ENCODE peak calls at places on chromosomes 2 and 18, in eight cellular contexts. I is cardiac muscle cell, O is fibroblast of lung, D is AG04449, E is BJ, X is breast epithelium, W is adrenal gland, F is suprapubic skin. H is an unnamed sample.

GRCh38 chr2:186595219-186595618 is 5.4 kb downstream of the ITGAV start:
- DNase-seq in I (peak; percentile 54), X (no peak), D (no peak), W (peak; percentile 87), F (no peak), E (no peak), O (peak; percentile 63), H (no peak)

GRCh38 chr2:12402440-12403139 is 314.1 kb upstream of the TRIB2 start:
- DNase-seq in E (no peak), X (no peak), W (no peak), O (no peak), I (no peak), D (no peak), F (no peak), H (no peak)

GRCh38 chr18:58541789-58542425 is 87.0 kb downstream of the ALPK2 start:
- DNase-seq in O (peak; percentile 95), W (no peak), E (peak; percentile 94), X (no peak), F (no peak), I (peak; percentile 92), D (peak; percentile 97), H (no peak)

GRCh38 chr2:108547606-108548005 is 13.3 kb downstream of the LIMS1 start:
- DNase-seq in X (no peak), O (no peak), E (no peak), I (no peak), F (no peak), W (no peak), D (no peak), H (no peak)

GRCh38 chr18:44290366-44290855 is 390.3 kb upstream of the SETBP1 start:
- DNase-seq in O (no peak), F (no peak), E (no peak), I (no peak), X (no peak), D (no peak), W (no peak), H (no peak)

GRCh38 chr2:207419331-207419730 is 110.4 kb upstream of the CREB1 start:
- DNase-seq in W (no peak), E (no peak), O (no peak), X (no peak), I (no peak), D (no peak), F (no peak), H (no peak)

GRCh38 chr18:31876707-31877106 is 66.2 kb downstream of the TRAPPC8 start:
- DNase-seq in F (no peak), O (no peak), X (no peak), E (no peak), W (no peak), I (no peak), D (no peak), H (no peak)

GRCh38 chr2:27485496-27485895 is 4.0 kb downstream of the IFT172 start:
- DNase-seq in O (no peak), I (no peak), W (no peak), X (no peak), D (no peak), F (no peak), E (no peak), H (no peak)

GRCh38 chr18:74951165-74951760 is 257.7 kb downstream of the PTGR3 start:
- DNase-seq in O (peak; percentile 98), F (no peak), D (peak; percentile 85), X (peak; percentile 68), I (peak; percentile 87), W (no peak), E (peak; percentile 45), H (no peak)

GRCh38 chr2:62478093-62478580 is 27.9 kb downstream of the TMEM17 start:
- DNase-seq in D (no peak), I (peak; percentile 52), X (no peak), F (no peak), O (no peak), W (no peak), E (no peak), H (no peak)

GRCh38 chr2:224645722-224646121 is 60.6 kb upstream of the CUL3 start:
- DNase-seq in O (no peak), X (no peak), F (no peak), W (no peak), D (no peak), I (no peak), E (no peak), H (no peak)

GRCh38 chr2:146734791-146735190 is 1110.0 kb upstream of the ACVR2A start:
- DNase-seq in D (no peak), O (no peak), X (no peak), F (no peak), W (no peak), E (no peak), I (no peak), H (no peak)

GRCh38 chr2:146730882-146731281 is 1113.9 kb upstream of the ACVR2A start:
- DNase-seq in X (no peak), I (peak; percentile 2), F (no peak), W (no peak), E (no peak), O (peak; percentile 55), D (no peak), H (no peak)

DNA sequence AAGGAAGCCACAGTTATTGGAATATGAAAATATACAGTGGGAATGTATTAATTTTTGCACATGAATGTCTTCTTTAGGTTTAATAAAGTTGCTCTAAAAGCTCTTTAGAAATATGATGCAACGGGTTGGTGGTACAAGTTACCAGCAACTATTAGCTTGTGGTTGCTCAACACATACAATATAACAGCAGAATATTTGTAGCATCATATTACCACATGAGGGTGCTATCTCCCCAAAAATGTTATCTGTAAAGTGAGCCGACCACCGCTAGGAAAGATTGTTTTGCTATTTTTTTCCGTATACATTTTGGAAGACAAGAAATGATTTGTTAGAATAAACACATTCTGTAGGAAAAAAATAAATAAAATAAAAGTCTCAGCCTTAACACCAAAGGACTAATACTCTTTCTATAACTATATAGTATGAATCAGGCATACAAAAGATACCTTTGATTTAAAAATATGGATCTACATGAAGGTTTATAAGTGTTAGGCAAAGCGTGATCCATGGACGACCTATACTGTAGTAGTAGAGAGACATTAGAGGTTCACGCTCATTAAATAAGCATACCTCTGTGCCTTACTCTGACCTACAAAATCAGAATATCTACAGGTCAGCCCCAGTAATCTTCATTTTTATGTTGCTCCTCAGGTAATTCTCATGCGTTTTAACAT is 1110.7 kb upstream of the ACVR2A start:
- DNase-seq in E (peak; percentile 1), F (no peak), X (no peak), D (no peak), I (peak; percentile 87), W (no peak), O (peak; percentile 90), H (no peak)
- TF ChIP-seq CTCF in E (peak; percentile 47), F (peak; percentile 46), X (peak; percentile 50), D (no peak), I (peak; percentile 49), W (peak; percentile 43), O (peak; percentile 53), H (peak; percentile 56)

DNA sequence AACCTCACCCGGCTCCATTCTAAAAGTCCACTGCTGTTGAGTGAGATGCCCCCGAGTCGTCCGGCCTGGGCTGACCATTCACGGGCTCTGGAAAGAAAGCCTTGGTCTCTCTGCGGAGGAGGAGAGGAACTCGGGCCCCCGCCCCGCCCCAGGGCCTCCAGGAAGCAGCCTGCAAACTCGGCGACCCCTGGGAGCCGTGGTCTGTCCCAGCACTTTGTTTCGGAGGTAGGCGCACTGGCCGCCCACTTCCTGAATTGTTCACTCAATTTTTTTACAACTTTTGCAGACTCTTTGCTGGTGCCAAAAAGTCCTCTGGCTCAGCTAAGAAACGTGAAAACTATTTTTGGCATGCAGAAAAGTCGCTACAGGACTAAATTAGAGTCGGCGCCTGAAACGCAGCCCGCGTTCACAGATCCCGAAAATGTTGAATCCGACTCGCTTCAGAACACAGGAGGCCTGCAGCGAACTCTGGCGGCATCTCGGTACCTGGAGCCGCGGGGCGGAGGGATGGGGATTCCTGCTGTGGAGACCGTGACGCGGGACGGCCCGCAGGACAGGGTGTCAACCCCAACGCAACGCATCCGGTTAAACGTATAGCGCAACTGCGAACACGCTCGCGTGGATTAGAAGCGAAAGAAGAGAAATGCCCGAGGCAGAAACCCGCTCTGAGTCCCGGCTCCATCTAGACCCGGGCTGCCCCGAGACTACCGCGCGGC is 1.5 kb downstream of the PXDN start:
- DNase-seq in E (peak; percentile 80), O (peak; percentile 91), W (no peak), D (no peak), F (peak; percentile 83), I (peak; percentile 96), X (peak; percentile 88), H (peak; percentile 80)
- TF ChIP-seq CTCF in E (peak; percentile 70), O (peak; percentile 50), W (no peak), D (peak; percentile 71), F (peak; percentile 23), I (peak; percentile 67), X (peak; percentile 33), H (no peak)

DNA sequence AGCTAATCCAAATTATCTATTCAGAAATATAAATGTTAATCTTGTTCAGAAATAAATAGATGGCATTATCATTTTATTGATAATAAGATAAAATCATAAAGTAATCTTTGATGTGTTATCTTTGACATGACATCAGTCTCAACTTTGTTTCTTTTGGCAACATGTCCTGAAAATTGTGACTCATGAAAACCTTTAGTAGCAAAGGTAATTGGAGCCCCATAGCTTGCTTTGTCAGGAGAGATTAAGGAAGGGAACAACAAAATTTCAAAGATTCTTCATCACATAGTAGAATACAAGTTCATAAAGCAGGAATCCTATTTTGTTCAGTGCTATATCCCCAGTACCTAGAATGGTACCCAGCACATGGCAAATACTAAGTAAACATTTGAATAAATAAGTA is 165.4 kb downstream of the KCNE4 start:
- DNase-seq in X (no peak), E (no peak), D (no peak), I (no peak), F (no peak), O (no peak), W (no peak), H (no peak)
- TF ChIP-seq CTCF in X (no peak), E (no peak), D (no peak), I (no peak), F (no peak), O (no peak), W (no peak), H (no peak)

GRCh38 chr2:232533944-232534710 is 5.4 kb upstream of the CHRNG start:
- DNase-seq in E (no peak), D (no peak), I (peak; percentile 59), X (no peak), O (no peak), F (no peak), W (no peak), H (no peak)
- TF ChIP-seq CTCF in E (no peak), D (no peak), I (no peak), X (no peak), O (no peak), F (no peak), W (no peak), H (no peak)

GRCh38 chr2:54084600-54084999 is 30.8 kb upstream of the ACYP2 start:
- DNase-seq in O (peak; percentile 39), X (no peak), F (no peak), W (no peak), E (no peak), D (no peak), I (peak; percentile 38), H (no peak)
- TF ChIP-seq CTCF in O (peak; percentile 42), X (no peak), F (no peak), W (peak; percentile 15), E (peak; percentile 45), D (peak; percentile 40), I (peak; percentile 37), H (no peak)

DNA sequence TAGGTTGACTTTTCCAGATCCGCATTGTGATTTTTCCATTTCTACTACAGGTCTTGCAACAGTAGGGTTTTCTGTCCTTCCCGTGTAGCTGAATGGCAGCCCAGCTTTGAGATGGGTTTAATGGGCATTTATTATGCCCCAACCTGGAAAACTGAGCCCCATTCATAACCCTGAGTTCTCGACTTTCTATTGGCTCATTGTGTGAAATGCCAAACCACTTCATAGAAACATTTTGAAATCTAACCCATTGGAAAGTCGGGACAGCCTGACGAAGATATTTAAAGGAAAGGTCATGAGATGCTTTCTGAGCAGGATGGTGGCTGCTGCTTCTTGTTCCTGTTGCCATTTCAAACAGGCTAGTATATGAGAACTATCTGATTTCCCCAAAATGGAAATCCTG is 203.5 kb downstream of the ZFP36L2 start:
- DNase-seq in W (no peak), I (no peak), F (no peak), X (no peak), E (no peak), D (no peak), O (no peak), H (no peak)
- TF ChIP-seq CTCF in W (no peak), I (no peak), F (no peak), X (no peak), E (no peak), D (no peak), O (no peak), H (no peak)